ENCODE peak calls at places on chromosomes 4 and X, in seven cellular contexts. One of them, this sample, is unnamed.
A peak's percentile ranks its signal among the peaks of the same experiment; 100 is the strongest.

GRCh38 chr4:121114756-121115155 is 42.4 kb upstream of the NDNF start:
- DNase-seq in AG08396: no peak
- DNase-seq in type B pancreatic cell: no peak
- DNase-seq in MM.1S: no peak
- DNase-seq in SW 1271: no peak
- DNase-seq in amniotic epithelial cell: no peak
- DNase-seq in stimulated activated CD4-positive, alpha-beta T cell treated with anti-CD3 and anti-CD28 coated beads, TNF-alpha, amount 100 ng/mL, for 48 hours: no peak
- DNase-seq in this sample: no peak

GRCh38 chr4:53015681-53016080 is 153.6 kb downstream of the RASL11B start:
- DNase-seq in AG08396: no peak
- DNase-seq in type B pancreatic cell: no peak
- DNase-seq in amniotic epithelial cell: peak; percentile 71
- DNase-seq in SW 1271: no peak
- DNase-seq in MM.1S: no peak
- DNase-seq in stimulated activated CD4-positive, alpha-beta T cell treated with anti-CD3 and anti-CD28 coated beads, TNF-alpha, amount 100 ng/mL, for 48 hours: peak; percentile 8
- DNase-seq in this sample: no peak

GRCh38 chr4:25271866-25272265 is 38.0 kb downstream of the PI4K2B start:
- DNase-seq in amniotic epithelial cell: peak; percentile 44
- DNase-seq in type B pancreatic cell: no peak
- DNase-seq in AG08396: no peak
- DNase-seq in SW 1271: no peak
- DNase-seq in MM.1S: no peak
- DNase-seq in stimulated activated CD4-positive, alpha-beta T cell treated with anti-CD3 and anti-CD28 coated beads, TNF-alpha, amount 100 ng/mL, for 48 hours: no peak
- DNase-seq in this sample: no peak

GRCh38 chr4:158814636-158815035 is 45.8 kb downstream of the FNIP2 start:
- DNase-seq in MM.1S: no peak
- DNase-seq in stimulated activated CD4-positive, alpha-beta T cell treated with anti-CD3 and anti-CD28 coated beads, TNF-alpha, amount 100 ng/mL, for 48 hours: no peak
- DNase-seq in amniotic epithelial cell: peak; percentile 37
- DNase-seq in type B pancreatic cell: no peak
- DNase-seq in SW 1271: no peak
- DNase-seq in AG08396: no peak
- DNase-seq in this sample: peak; percentile 65

GRCh38 chrX:78643106-78643505 is 16.0 kb downstream of the RTL3 start:
- DNase-seq in type B pancreatic cell: no peak
- DNase-seq in MM.1S: no peak
- DNase-seq in SW 1271: no peak
- DNase-seq in stimulated activated CD4-positive, alpha-beta T cell treated with anti-CD3 and anti-CD28 coated beads, TNF-alpha, amount 100 ng/mL, for 48 hours: no peak
- DNase-seq in AG08396: no peak
- DNase-seq in amniotic epithelial cell: no peak
- DNase-seq in this sample: no peak

GRCh38 chr4:185395255-185395955 is at the start of gene LRP2BP:
- DNase-seq in MM.1S: peak; percentile 71
- DNase-seq in type B pancreatic cell: no peak
- DNase-seq in amniotic epithelial cell: peak; percentile 87
- DNase-seq in SW 1271: no peak
- DNase-seq in AG08396: no peak
- DNase-seq in stimulated activated CD4-positive, alpha-beta T cell treated with anti-CD3 and anti-CD28 coated beads, TNF-alpha, amount 100 ng/mL, for 48 hours: no peak
- DNase-seq in this sample: no peak

GRCh38 chrX:107827137-107827831 is 1.6 kb downstream of the MID2 start:
- DNase-seq in AG08396: no peak
- DNase-seq in stimulated activated CD4-positive, alpha-beta T cell treated with anti-CD3 and anti-CD28 coated beads, TNF-alpha, amount 100 ng/mL, for 48 hours: no peak
- DNase-seq in amniotic epithelial cell: no peak
- DNase-seq in type B pancreatic cell: no peak
- DNase-seq in MM.1S: no peak
- DNase-seq in SW 1271: no peak
- DNase-seq in this sample: no peak

GRCh38 chr4:169369634-169370033 is 98.9 kb upstream of the SH3RF1 start:
- DNase-seq in stimulated activated CD4-positive, alpha-beta T cell treated with anti-CD3 and anti-CD28 coated beads, TNF-alpha, amount 100 ng/mL, for 48 hours: no peak
- DNase-seq in MM.1S: no peak
- DNase-seq in SW 1271: no peak
- DNase-seq in type B pancreatic cell: no peak
- DNase-seq in AG08396: no peak
- DNase-seq in amniotic epithelial cell: no peak
- DNase-seq in this sample: no peak

GRCh38 chrX:21757960-21758359 is at the start of gene SMPX:
- DNase-seq in type B pancreatic cell: no peak
- DNase-seq in amniotic epithelial cell: no peak
- DNase-seq in SW 1271: no peak
- DNase-seq in MM.1S: no peak
- DNase-seq in AG08396: no peak
- DNase-seq in stimulated activated CD4-positive, alpha-beta T cell treated with anti-CD3 and anti-CD28 coated beads, TNF-alpha, amount 100 ng/mL, for 48 hours: no peak
- DNase-seq in this sample: no peak

GRCh38 chr4:75742451-75742850 is 18.1 kb downstream of the USO1 start:
- DNase-seq in type B pancreatic cell: no peak
- DNase-seq in stimulated activated CD4-positive, alpha-beta T cell treated with anti-CD3 and anti-CD28 coated beads, TNF-alpha, amount 100 ng/mL, for 48 hours: no peak
- DNase-seq in amniotic epithelial cell: no peak
- DNase-seq in SW 1271: no peak
- DNase-seq in MM.1S: no peak
- DNase-seq in AG08396: no peak
- DNase-seq in this sample: no peak

GRCh38 chrX:5431823-5432222 is 796.8 kb downstream of the NLGN4X start:
- DNase-seq in MM.1S: no peak
- DNase-seq in SW 1271: no peak
- DNase-seq in amniotic epithelial cell: no peak
- DNase-seq in AG08396: no peak
- DNase-seq in stimulated activated CD4-positive, alpha-beta T cell treated with anti-CD3 and anti-CD28 coated beads, TNF-alpha, amount 100 ng/mL, for 48 hours: no peak
- DNase-seq in type B pancreatic cell: no peak
- DNase-seq in this sample: no peak

GRCh38 chrX:24838624-24839023 is 144.9 kb downstream of the POLA1 start:
- DNase-seq in MM.1S: peak; percentile 19
- DNase-seq in stimulated activated CD4-positive, alpha-beta T cell treated with anti-CD3 and anti-CD28 coated beads, TNF-alpha, amount 100 ng/mL, for 48 hours: peak; percentile 14
- DNase-seq in amniotic epithelial cell: peak; percentile 23
- DNase-seq in AG08396: no peak
- DNase-seq in type B pancreatic cell: no peak
- DNase-seq in SW 1271: no peak
- DNase-seq in this sample: no peak

GRCh38 chr4:100224160-100224559 is 33.9 kb upstream of the DDIT4L start:
- DNase-seq in AG08396: no peak
- DNase-seq in amniotic epithelial cell: no peak
- DNase-seq in type B pancreatic cell: no peak
- DNase-seq in MM.1S: no peak
- DNase-seq in SW 1271: no peak
- DNase-seq in stimulated activated CD4-positive, alpha-beta T cell treated with anti-CD3 and anti-CD28 coated beads, TNF-alpha, amount 100 ng/mL, for 48 hours: no peak
- DNase-seq in this sample: no peak

GRCh38 chr4:88275516-88275915 is 8.8 kb downstream of the PPM1K start:
- DNase-seq in stimulated activated CD4-positive, alpha-beta T cell treated with anti-CD3 and anti-CD28 coated beads, TNF-alpha, amount 100 ng/mL, for 48 hours: no peak
- DNase-seq in type B pancreatic cell: no peak
- DNase-seq in amniotic epithelial cell: no peak
- DNase-seq in MM.1S: no peak
- DNase-seq in SW 1271: no peak
- DNase-seq in AG08396: peak; percentile 36
- DNase-seq in this sample: no peak

GRCh38 chr4:38804654-38805295 is at the start of gene TLR1:
- DNase-seq in MM.1S: peak; percentile 78
- DNase-seq in type B pancreatic cell: no peak
- DNase-seq in stimulated activated CD4-positive, alpha-beta T cell treated with anti-CD3 and anti-CD28 coated beads, TNF-alpha, amount 100 ng/mL, for 48 hours: no peak
- DNase-seq in amniotic epithelial cell: peak; percentile 70
- DNase-seq in AG08396: peak; percentile 36
- DNase-seq in SW 1271: no peak
- DNase-seq in this sample: peak; percentile 11

GRCh38 chrX:149314031-149314430 is 191.1 kb downstream of the IDS start:
- DNase-seq in amniotic epithelial cell: peak; percentile 7
- DNase-seq in type B pancreatic cell: no peak
- DNase-seq in stimulated activated CD4-positive, alpha-beta T cell treated with anti-CD3 and anti-CD28 coated beads, TNF-alpha, amount 100 ng/mL, for 48 hours: no peak
- DNase-seq in AG08396: no peak
- DNase-seq in SW 1271: no peak
- DNase-seq in MM.1S: no peak
- DNase-seq in this sample: no peak

GRCh38 chr4:149987330-149987751 is 90.9 kb upstream of the DCLK2 start:
- DNase-seq in SW 1271: no peak
- DNase-seq in AG08396: no peak
- DNase-seq in stimulated activated CD4-positive, alpha-beta T cell treated with anti-CD3 and anti-CD28 coated beads, TNF-alpha, amount 100 ng/mL, for 48 hours: no peak
- DNase-seq in amniotic epithelial cell: peak; percentile 48
- DNase-seq in MM.1S: no peak
- DNase-seq in type B pancreatic cell: no peak
- DNase-seq in this sample: no peak

GRCh38 chr4:126441173-126441810 is 1126.5 kb downstream of the FAT4 start:
- DNase-seq in amniotic epithelial cell: peak; percentile 10
- DNase-seq in MM.1S: no peak
- DNase-seq in stimulated activated CD4-positive, alpha-beta T cell treated with anti-CD3 and anti-CD28 coated beads, TNF-alpha, amount 100 ng/mL, for 48 hours: no peak
- DNase-seq in SW 1271: no peak
- DNase-seq in AG08396: peak; percentile 4
- DNase-seq in type B pancreatic cell: no peak
- DNase-seq in this sample: no peak

GRCh38 chrX:103531002-103531401 is 11.7 kb upstream of the RAB40A start:
- DNase-seq in AG08396: peak; percentile 16
- DNase-seq in stimulated activated CD4-positive, alpha-beta T cell treated with anti-CD3 and anti-CD28 coated beads, TNF-alpha, amount 100 ng/mL, for 48 hours: no peak
- DNase-seq in SW 1271: no peak
- DNase-seq in MM.1S: no peak
- DNase-seq in amniotic epithelial cell: peak; percentile 79
- DNase-seq in type B pancreatic cell: no peak
- DNase-seq in this sample: no peak

GRCh38 chr4:25092139-25092538 is 61.4 kb upstream of the LGI2 start:
- DNase-seq in SW 1271: no peak
- DNase-seq in stimulated activated CD4-positive, alpha-beta T cell treated with anti-CD3 and anti-CD28 coated beads, TNF-alpha, amount 100 ng/mL, for 48 hours: no peak
- DNase-seq in amniotic epithelial cell: no peak
- DNase-seq in MM.1S: no peak
- DNase-seq in AG08396: no peak
- DNase-seq in type B pancreatic cell: no peak
- DNase-seq in this sample: no peak

GRCh38 chrX:17669458-17669857 is 67.8 kb upstream of the SCML1 start:
- DNase-seq in AG08396: no peak
- DNase-seq in SW 1271: no peak
- DNase-seq in MM.1S: no peak
- DNase-seq in stimulated activated CD4-positive, alpha-beta T cell treated with anti-CD3 and anti-CD28 coated beads, TNF-alpha, amount 100 ng/mL, for 48 hours: no peak
- DNase-seq in amniotic epithelial cell: no peak
- DNase-seq in type B pancreatic cell: no peak
- DNase-seq in this sample: no peak

GRCh38 chrX:20224814-20225487 is 41.8 kb downstream of the RPS6KA3 start:
- DNase-seq in SW 1271: no peak
- DNase-seq in type B pancreatic cell: no peak
- DNase-seq in AG08396: no peak
- DNase-seq in stimulated activated CD4-positive, alpha-beta T cell treated with anti-CD3 and anti-CD28 coated beads, TNF-alpha, amount 100 ng/mL, for 48 hours: no peak
- DNase-seq in MM.1S: no peak
- DNase-seq in amniotic epithelial cell: peak; percentile 21
- DNase-seq in this sample: peak; percentile 17

GRCh38 chr4:154928640-154929257 is 147.7 kb downstream of the RBM46 start:
- DNase-seq in amniotic epithelial cell: peak; percentile 11
- DNase-seq in AG08396: peak; percentile 32
- DNase-seq in SW 1271: no peak
- DNase-seq in type B pancreatic cell: no peak
- DNase-seq in stimulated activated CD4-positive, alpha-beta T cell treated with anti-CD3 and anti-CD28 coated beads, TNF-alpha, amount 100 ng/mL, for 48 hours: no peak
- DNase-seq in MM.1S: no peak
- DNase-seq in this sample: no peak

GRCh38 chr4:156971168-156971601 is 414 bp downstream of the PDGFC start:
- DNase-seq in stimulated activated CD4-positive, alpha-beta T cell treated with anti-CD3 and anti-CD28 coated beads, TNF-alpha, amount 100 ng/mL, for 48 hours: no peak
- DNase-seq in SW 1271: no peak
- DNase-seq in type B pancreatic cell: no peak
- DNase-seq in amniotic epithelial cell: no peak
- DNase-seq in AG08396: peak; percentile 35
- DNase-seq in MM.1S: no peak
- DNase-seq in this sample: no peak

GRCh38 chrX:50680990-50681389 is 133.0 kb downstream of the SHROOM4 start:
- DNase-seq in type B pancreatic cell: no peak
- DNase-seq in AG08396: no peak
- DNase-seq in stimulated activated CD4-positive, alpha-beta T cell treated with anti-CD3 and anti-CD28 coated beads, TNF-alpha, amount 100 ng/mL, for 48 hours: no peak
- DNase-seq in SW 1271: no peak
- DNase-seq in amniotic epithelial cell: no peak
- DNase-seq in MM.1S: no peak
- DNase-seq in this sample: no peak

GRCh38 chrX:104134583-104135261 is 22.1 kb downstream of the SLC25A53 start:
- DNase-seq in MM.1S: no peak
- DNase-seq in type B pancreatic cell: no peak
- DNase-seq in amniotic epithelial cell: no peak
- DNase-seq in AG08396: no peak
- DNase-seq in stimulated activated CD4-positive, alpha-beta T cell treated with anti-CD3 and anti-CD28 coated beads, TNF-alpha, amount 100 ng/mL, for 48 hours: no peak
- DNase-seq in SW 1271: no peak
- DNase-seq in this sample: no peak

GRCh38 chr4:140837742-140838141 is 81.6 kb upstream of the TBC1D9 start:
- DNase-seq in amniotic epithelial cell: no peak
- DNase-seq in SW 1271: no peak
- DNase-seq in type B pancreatic cell: no peak
- DNase-seq in MM.1S: no peak
- DNase-seq in stimulated activated CD4-positive, alpha-beta T cell treated with anti-CD3 and anti-CD28 coated beads, TNF-alpha, amount 100 ng/mL, for 48 hours: no peak
- DNase-seq in AG08396: no peak
- DNase-seq in this sample: no peak

GRCh38 chr4:126592088-126592487 is 1040.7 kb upstream of the INTU start:
- DNase-seq in stimulated activated CD4-positive, alpha-beta T cell treated with anti-CD3 and anti-CD28 coated beads, TNF-alpha, amount 100 ng/mL, for 48 hours: no peak
- DNase-seq in AG08396: no peak
- DNase-seq in type B pancreatic cell: no peak
- DNase-seq in MM.1S: no peak
- DNase-seq in amniotic epithelial cell: peak; percentile 19
- DNase-seq in SW 1271: no peak
- DNase-seq in this sample: no peak

GRCh38 chrX:10208953-10209352 is 52.2 kb downstream of the CLCN4 start:
- DNase-seq in AG08396: no peak
- DNase-seq in type B pancreatic cell: no peak
- DNase-seq in stimulated activated CD4-positive, alpha-beta T cell treated with anti-CD3 and anti-CD28 coated beads, TNF-alpha, amount 100 ng/mL, for 48 hours: no peak
- DNase-seq in SW 1271: no peak
- DNase-seq in MM.1S: no peak
- DNase-seq in amniotic epithelial cell: no peak
- DNase-seq in this sample: no peak

GRCh38 chr4:54659213-54660144 is 1.7 kb downstream of the KIT start:
- DNase-seq in SW 1271: no peak
- DNase-seq in amniotic epithelial cell: peak; percentile 3
- DNase-seq in MM.1S: no peak
- DNase-seq in type B pancreatic cell: no peak
- DNase-seq in AG08396: no peak
- DNase-seq in stimulated activated CD4-positive, alpha-beta T cell treated with anti-CD3 and anti-CD28 coated beads, TNF-alpha, amount 100 ng/mL, for 48 hours: no peak
- DNase-seq in this sample: no peak

GRCh38 chrX:1453390-1453783 is 678 bp upstream of the ASMTL start:
- DNase-seq in type B pancreatic cell: no peak
- DNase-seq in amniotic epithelial cell: peak; percentile 74
- DNase-seq in SW 1271: no peak
- DNase-seq in stimulated activated CD4-positive, alpha-beta T cell treated with anti-CD3 and anti-CD28 coated beads, TNF-alpha, amount 100 ng/mL, for 48 hours: no peak
- DNase-seq in MM.1S: no peak
- DNase-seq in AG08396: peak; percentile 65
- DNase-seq in this sample: peak; percentile 74

GRCh38 chr4:37671072-37671471 is 15.1 kb downstream of the RELL1 start:
- DNase-seq in stimulated activated CD4-positive, alpha-beta T cell treated with anti-CD3 and anti-CD28 coated beads, TNF-alpha, amount 100 ng/mL, for 48 hours: no peak
- DNase-seq in SW 1271: no peak
- DNase-seq in AG08396: no peak
- DNase-seq in type B pancreatic cell: no peak
- DNase-seq in amniotic epithelial cell: no peak
- DNase-seq in MM.1S: no peak
- DNase-seq in this sample: no peak

GRCh38 chrX:68898661-68899060 is 69.8 kb downstream of the EFNB1 start:
- DNase-seq in MM.1S: no peak
- DNase-seq in SW 1271: no peak
- DNase-seq in amniotic epithelial cell: no peak
- DNase-seq in type B pancreatic cell: no peak
- DNase-seq in AG08396: no peak
- DNase-seq in stimulated activated CD4-positive, alpha-beta T cell treated with anti-CD3 and anti-CD28 coated beads, TNF-alpha, amount 100 ng/mL, for 48 hours: no peak
- DNase-seq in this sample: no peak

GRCh38 chr4:8675383-8675782 is 82.8 kb downstream of the CPZ start:
- DNase-seq in MM.1S: peak; percentile 46
- DNase-seq in amniotic epithelial cell: no peak
- DNase-seq in SW 1271: no peak
- DNase-seq in type B pancreatic cell: no peak
- DNase-seq in stimulated activated CD4-positive, alpha-beta T cell treated with anti-CD3 and anti-CD28 coated beads, TNF-alpha, amount 100 ng/mL, for 48 hours: no peak
- DNase-seq in AG08396: no peak
- DNase-seq in this sample: no peak

GRCh38 chr4:53994382-53994781 is 70.0 kb downstream of the CHIC2 start:
- DNase-seq in MM.1S: no peak
- DNase-seq in stimulated activated CD4-positive, alpha-beta T cell treated with anti-CD3 and anti-CD28 coated beads, TNF-alpha, amount 100 ng/mL, for 48 hours: no peak
- DNase-seq in type B pancreatic cell: no peak
- DNase-seq in SW 1271: no peak
- DNase-seq in amniotic epithelial cell: no peak
- DNase-seq in AG08396: no peak
- DNase-seq in this sample: no peak

GRCh38 chr4:125200556-125200955 is 114.2 kb upstream of the FAT4 start:
- DNase-seq in AG08396: no peak
- DNase-seq in type B pancreatic cell: no peak
- DNase-seq in amniotic epithelial cell: no peak
- DNase-seq in SW 1271: no peak
- DNase-seq in MM.1S: peak; percentile 50
- DNase-seq in stimulated activated CD4-positive, alpha-beta T cell treated with anti-CD3 and anti-CD28 coated beads, TNF-alpha, amount 100 ng/mL, for 48 hours: no peak
- DNase-seq in this sample: no peak

GRCh38 chr4:21680326-21680898 is 268.2 kb downstream of the KCNIP4 start:
- DNase-seq in stimulated activated CD4-positive, alpha-beta T cell treated with anti-CD3 and anti-CD28 coated beads, TNF-alpha, amount 100 ng/mL, for 48 hours: no peak
- DNase-seq in amniotic epithelial cell: no peak
- DNase-seq in MM.1S: no peak
- DNase-seq in SW 1271: no peak
- DNase-seq in AG08396: no peak
- DNase-seq in type B pancreatic cell: no peak
- DNase-seq in this sample: no peak

GRCh38 chr4:8023696-8024033 is 84.0 kb upstream of the AFAP1 start:
- DNase-seq in type B pancreatic cell: no peak
- DNase-seq in AG08396: no peak
- DNase-seq in stimulated activated CD4-positive, alpha-beta T cell treated with anti-CD3 and anti-CD28 coated beads, TNF-alpha, amount 100 ng/mL, for 48 hours: no peak
- DNase-seq in amniotic epithelial cell: no peak
- DNase-seq in SW 1271: no peak
- DNase-seq in MM.1S: no peak
- DNase-seq in this sample: no peak

This sample was measured in NCI-H226.